ENCODE peak calls at places on chromosomes 7 and 10, in four cellular contexts. O, C, S and P are unnamed samples.

GRCh38 chr7:139362302-139362701 is 2.6 kb downstream of the LUC7L2 start:
- DNase-seq in O (no peak), C (no peak), S (no peak), P (peak; percentile 16)

GRCh38 chr7:133339772-133340171 is 86.9 kb downstream of the EXOC4 start:
- DNase-seq in O (no peak), C (no peak), S (no peak), P (no peak)

GRCh38 chr7:6015917-6016652 is 7.0 kb downstream of the AIMP2 start:
- DNase-seq in O (no peak), C (no peak), S (peak; percentile 96), P (peak; percentile 76)

GRCh38 chr7:116434820-116435341 is 64.7 kb upstream of the CAV2 start:
- DNase-seq in O (peak; percentile 85), C (no peak), S (peak; percentile 89), P (peak; percentile 52)

GRCh38 chr7:112634107-112634506 is 153.3 kb downstream of the LSMEM1 start:
- DNase-seq in O (no peak), C (no peak), S (no peak), P (no peak)

GRCh38 chr7:92119213-92119759 is 15.0 kb downstream of the CYP51A1 start:
- DNase-seq in O (no peak), C (no peak), S (no peak), P (no peak)

GRCh38 chr7:26376208-26376917 is 84.7 kb downstream of the SNX10 start:
- DNase-seq in O (no peak), C (no peak), S (peak; percentile 27), P (no peak)

GRCh38 chr7:13829914-13830603 is 159.4 kb downstream of the ETV1 start:
- DNase-seq in O (peak; percentile 75), C (no peak), S (peak; percentile 41), P (peak; percentile 97)

GRCh38 chr7:5282464-5283316 is at the start of gene SLC29A4:
- DNase-seq in O (peak; percentile 19), C (no peak), S (peak; percentile 45), P (no peak)

GRCh38 chr10:19816420-19817250 is at the start of gene PLXDC2:
- DNase-seq in O (peak; percentile 9), C (no peak), S (peak; percentile 56), P (peak; percentile 66)
- H2AFZ ChIP-seq in O (peak within 1 kb of the TSS; percentile 37), C (no peak within 1 kb of the TSS), S (peak within 1 kb of the TSS; percentile 87), P (peak within 1 kb of the TSS; percentile 64)

GRCh38 chr10:65358565-65358964 is 1567.3 kb upstream of the LRRTM3 start:
- DNase-seq in O (peak; percentile 76), C (no peak), S (no peak), P (peak; percentile 4)

GRCh38 chr10:65350619-65351018 is 1575.2 kb upstream of the LRRTM3 start:
- DNase-seq in O (no peak), C (no peak), S (no peak), P (no peak)

GRCh38 chr10:65360497-65360896 is 1565.3 kb upstream of the LRRTM3 start:
- DNase-seq in O (no peak), C (no peak), S (no peak), P (no peak)

GRCh38 chr10:65355141-65355680 is 1570.6 kb upstream of the LRRTM3 start:
- DNase-seq in O (no peak), C (no peak), S (no peak), P (no peak)
- H2AFZ ChIP-seq in O (no peak overlapping the region), C (no peak overlapping the region), S (no peak overlapping the region), P (no peak overlapping the region)

GRCh38 chr10:77131214-77131613 is 506.4 kb downstream of the KCNMA1 start:
- DNase-seq in O (peak; percentile 66), C (no peak), S (peak; percentile 14), P (peak; percentile 67)
- H2AFZ ChIP-seq in O (no peak overlapping the region), C (no peak overlapping the region), S (no peak overlapping the region), P (no peak overlapping the region)

GRCh38 chr7:1995426-1995825 is 237.3 kb downstream of the MAD1L1 start:
- DNase-seq in O (no peak), C (no peak), S (no peak), P (no peak)
- H2AFZ ChIP-seq in O (no peak overlapping the region), C (no peak overlapping the region), S (no peak overlapping the region), P (no peak overlapping the region)

DNA sequence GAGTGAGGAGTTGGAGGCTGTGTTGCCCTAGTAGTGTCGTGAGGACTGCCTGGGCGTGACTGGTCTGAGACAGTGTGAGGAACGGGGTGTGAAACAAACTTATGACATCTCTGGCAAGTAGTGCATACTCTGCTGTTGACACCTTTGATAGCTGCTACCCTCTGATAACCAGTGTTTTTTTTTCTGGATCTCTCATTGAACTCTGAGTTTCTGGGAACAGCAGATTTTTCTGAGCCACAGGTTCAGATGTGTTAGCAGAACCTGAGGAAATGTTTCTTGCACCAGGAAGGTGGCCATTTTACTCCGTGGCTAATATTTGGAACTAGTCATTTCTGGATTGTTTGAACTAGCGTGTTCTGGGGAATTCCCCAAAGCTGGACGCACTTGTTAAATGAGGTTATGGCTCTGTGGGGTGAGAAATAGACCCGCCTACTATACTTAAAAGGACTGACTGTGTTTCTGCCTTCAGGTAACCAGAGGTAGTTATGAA is 52.9 kb downstream of the AUTS2 start:
- DNase-seq in O (no peak), C (no peak), S (no peak), P (no peak)
- H2AFZ ChIP-seq in O (no peak overlapping the region), C (no peak overlapping the region), S (no peak overlapping the region), P (no peak overlapping the region)

GRCh38 chr10:5373891-5374611 is 9.3 kb downstream of the UCN3 start:
- DNase-seq in O (no peak), C (no peak), S (no peak), P (no peak)
- H2AFZ ChIP-seq in O (no peak overlapping the region), C (no peak overlapping the region), S (no peak overlapping the region), P (no peak overlapping the region)

GRCh38 chr7:156475666-156476065 is 164.9 kb upstream of the RNF32 start:
- DNase-seq in O (peak; percentile 62), C (no peak), S (peak; percentile 52), P (peak; percentile 91)

GRCh38 chr7:156475179-156475578 is 165.4 kb upstream of the RNF32 start:
- DNase-seq in O (no peak), C (no peak), S (no peak), P (peak; percentile 21)

GRCh38 chr7:156473476-156474240 is 166.9 kb upstream of the RNF32 start:
- DNase-seq in O (peak; percentile 52), C (peak; percentile 31), S (peak; percentile 49), P (peak; percentile 33)

GRCh38 chr7:156472267-156472666 is 168.3 kb upstream of the RNF32 start:
- DNase-seq in O (no peak), C (no peak), S (no peak), P (no peak)

DNA sequence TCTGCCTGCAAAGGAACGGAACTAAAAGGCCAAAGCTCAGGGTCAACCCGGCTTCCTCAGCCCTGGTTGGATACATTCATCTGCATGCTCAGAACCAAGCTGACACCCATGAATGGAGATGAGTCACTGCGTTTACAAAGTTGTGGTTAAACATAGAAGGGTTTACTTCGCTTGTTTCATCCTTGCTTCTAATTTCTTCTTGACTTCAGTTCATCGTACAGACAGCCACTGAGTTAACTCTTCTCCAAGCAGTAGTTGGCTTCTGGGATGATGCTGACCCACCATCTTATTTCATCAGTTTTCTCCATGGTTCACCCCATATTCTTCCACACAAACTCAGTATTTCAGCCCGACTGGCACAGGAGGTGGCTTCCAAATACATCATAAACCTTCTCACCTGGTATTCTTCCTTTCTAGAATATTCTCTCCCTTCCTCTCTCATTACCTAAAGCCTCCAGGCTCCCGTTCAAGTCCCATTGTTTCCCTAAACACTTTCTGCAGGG is 166.3 kb upstream of the RNF32 start:
- DNase-seq in O (peak; percentile 79), C (no peak), S (peak; percentile 52), P (peak; percentile 94)
- H2AFZ ChIP-seq in O (no peak overlapping the region), C (no peak overlapping the region), S (no peak overlapping the region), P (no peak overlapping the region)